ENCODE peak calls at places on chromosomes 6 and 20, in six cellular contexts. Q, Z, X, L, I and E are unnamed samples.

GRCh38 chr6:162875070-162875469 is 147.3 kb downstream of the PACRG start:
- DNase-seq in Q (no peak), X (no peak), I (no peak), Z (no peak), L (no peak), E (no peak)

GRCh38 chr6:151009576-151009975 is 144.1 kb downstream of the MTHFD1L start:
- DNase-seq in X (no peak), L (peak; percentile 74), Q (no peak), Z (no peak), I (no peak), E (no peak)

GRCh38 chr20:61742097-61742805 is 323.4 kb downstream of the TAF4 start:
- DNase-seq in L (no peak), I (no peak), Z (no peak), Q (peak; percentile 11), X (no peak), E (no peak)

GRCh38 chr20:22423190-22423832 is 161.1 kb downstream of the FOXA2 start:
- DNase-seq in Z (no peak), X (no peak), I (no peak), Q (no peak), L (no peak), E (no peak)

GRCh38 chr6:112466378-112467151 is 119.4 kb downstream of the RFPL4B start:
- DNase-seq in I (no peak), L (no peak), Z (peak; percentile 42), Q (no peak), X (no peak), E (peak; percentile 67)

GRCh38 chr6:142913036-142913510 is 31.9 kb downstream of the HIVEP2 start:
- DNase-seq in I (no peak), X (no peak), Q (no peak), Z (no peak), L (no peak), E (no peak)

GRCh38 chr20:25023316-25023715 is 30.8 kb upstream of the APMAP start:
- DNase-seq in Q (no peak), I (no peak), X (no peak), L (no peak), Z (no peak), E (no peak)

GRCh38 chr20:9949563-9949962 is 85.2 kb upstream of the ANKEF1 start:
- DNase-seq in X (no peak), I (no peak), L (no peak), Q (no peak), Z (no peak), E (no peak)

GRCh38 chr6:4973972-4974885 is 29.6 kb downstream of the RPP40 start:
- DNase-seq in L (peak; percentile 81), Q (no peak), Z (no peak), X (no peak), I (peak; percentile 91), E (peak; percentile 8)

GRCh38 chr6:68958327-68958726 is 323.2 kb downstream of the ADGRB3 start:
- DNase-seq in X (no peak), Z (peak; percentile 5), I (no peak), Q (no peak), L (no peak), E (no peak)

GRCh38 chr6:45657243-45657642 is 279.5 kb upstream of the SUPT3H start:
- DNase-seq in L (no peak), Q (no peak), I (no peak), X (no peak), Z (no peak), E (peak; percentile 22)

GRCh38 chr20:39911497-39911896 is 777.5 kb downstream of the MAFB start:
- DNase-seq in Z (no peak), X (no peak), I (no peak), L (no peak), Q (no peak), E (no peak)

GRCh38 chr6:71012871-71013456 is 56.1 kb upstream of the B3GAT2 start:
- DNase-seq in I (no peak), X (peak; percentile 23), Q (no peak), Z (peak; percentile 72), L (no peak), E (peak; percentile 26)

GRCh38 chr6:28543671-28544131 is 18.0 kb downstream of the GPX5 start:
- DNase-seq in Z (no peak), L (peak; percentile 51), Q (no peak), X (no peak), I (no peak), E (no peak)

GRCh38 chr6:25369450-25370086 is 90.4 kb downstream of the CARMIL1 start:
- DNase-seq in Q (no peak), Z (no peak), X (no peak), I (peak; percentile 80), L (peak; percentile 32), E (no peak)

GRCh38 chr6:35391240-35391968 is 49.0 kb downstream of the PPARD start:
- DNase-seq in L (no peak), X (no peak), Q (no peak), I (no peak), Z (peak; percentile 83), E (peak; percentile 94)

GRCh38 chr6:144093236-144093635 is 2.1 kb downstream of the SF3B5 start:
- DNase-seq in X (no peak), Z (no peak), L (no peak), I (no peak), Q (no peak), E (no peak)

GRCh38 chr6:144098993-144099392 is 3.6 kb upstream of the SF3B5 start:
- DNase-seq in X (no peak), Z (no peak), Q (no peak), I (no peak), L (no peak), E (no peak)

GRCh38 chr6:144095134-144096002 is at the start of gene SF3B5:
- DNase-seq in I (peak; percentile 100), L (peak; percentile 100), X (peak; percentile 97), Q (peak; percentile 99), Z (peak; percentile 98), E (peak; percentile 100)

GRCh38 chr6:144093658-144094057 is 1.7 kb downstream of the SF3B5 start:
- DNase-seq in I (no peak), Q (no peak), L (no peak), Z (no peak), X (no peak), E (no peak)

GRCh38 chr6:144094731-144095133 is 641 bp downstream of the SF3B5 start:
- DNase-seq in Q (no peak), Z (no peak), X (no peak), I (no peak), L (no peak), E (no peak)
- TF ChIP-seq CTCF in Q (no peak), Z (no peak), X (no peak), I (no peak), L (no peak), E (no peak)

GRCh38 chr6:121064345-121064744 is 269.9 kb downstream of the TBC1D32 start:
- DNase-seq in Q (no peak), Z (no peak), L (no peak), X (no peak), I (no peak), E (no peak)
- TF ChIP-seq CTCF in Q (no peak), Z (no peak), L (no peak), X (no peak), I (no peak), E (no peak)

GRCh38 chr6:147467463-147467862 is 41.0 kb upstream of the SAMD5 start:
- DNase-seq in Q (no peak), X (no peak), I (no peak), L (no peak), Z (no peak), E (no peak)

GRCh38 chr6:147467891-147468290 is 40.6 kb upstream of the SAMD5 start:
- DNase-seq in Z (no peak), X (no peak), I (no peak), L (no peak), Q (no peak), E (no peak)

GRCh38 chr6:147463651-147464050 is 44.8 kb upstream of the SAMD5 start:
- DNase-seq in L (no peak), I (no peak), Q (no peak), Z (no peak), X (no peak), E (no peak)

DNA sequence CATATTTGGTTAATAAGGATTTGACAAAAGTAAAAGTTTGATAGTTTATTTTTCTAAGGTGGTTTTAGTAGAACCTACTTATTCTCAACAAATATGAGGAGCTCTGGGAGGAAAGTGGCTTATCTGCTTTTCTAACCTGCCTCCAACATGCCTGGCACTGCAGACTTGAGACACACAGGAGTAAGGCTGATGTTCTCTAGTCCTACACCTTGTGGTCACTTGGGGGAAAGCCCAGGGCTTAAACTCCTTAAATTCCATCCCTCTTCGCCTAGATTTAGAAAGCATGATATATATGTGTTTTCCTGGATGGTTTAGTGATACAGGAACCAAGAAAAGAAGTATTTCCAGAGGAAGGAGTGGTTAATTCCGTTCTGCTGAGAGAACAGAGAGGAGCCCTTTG is 39.9 kb upstream of the SAMD5 start:
- DNase-seq in Q (no peak), X (no peak), I (no peak), L (no peak), Z (no peak), E (no peak)
- TF ChIP-seq CTCF in Q (no peak), X (peak; percentile 9), I (no peak), L (peak; percentile 60), Z (no peak), E (no peak)

DNA sequence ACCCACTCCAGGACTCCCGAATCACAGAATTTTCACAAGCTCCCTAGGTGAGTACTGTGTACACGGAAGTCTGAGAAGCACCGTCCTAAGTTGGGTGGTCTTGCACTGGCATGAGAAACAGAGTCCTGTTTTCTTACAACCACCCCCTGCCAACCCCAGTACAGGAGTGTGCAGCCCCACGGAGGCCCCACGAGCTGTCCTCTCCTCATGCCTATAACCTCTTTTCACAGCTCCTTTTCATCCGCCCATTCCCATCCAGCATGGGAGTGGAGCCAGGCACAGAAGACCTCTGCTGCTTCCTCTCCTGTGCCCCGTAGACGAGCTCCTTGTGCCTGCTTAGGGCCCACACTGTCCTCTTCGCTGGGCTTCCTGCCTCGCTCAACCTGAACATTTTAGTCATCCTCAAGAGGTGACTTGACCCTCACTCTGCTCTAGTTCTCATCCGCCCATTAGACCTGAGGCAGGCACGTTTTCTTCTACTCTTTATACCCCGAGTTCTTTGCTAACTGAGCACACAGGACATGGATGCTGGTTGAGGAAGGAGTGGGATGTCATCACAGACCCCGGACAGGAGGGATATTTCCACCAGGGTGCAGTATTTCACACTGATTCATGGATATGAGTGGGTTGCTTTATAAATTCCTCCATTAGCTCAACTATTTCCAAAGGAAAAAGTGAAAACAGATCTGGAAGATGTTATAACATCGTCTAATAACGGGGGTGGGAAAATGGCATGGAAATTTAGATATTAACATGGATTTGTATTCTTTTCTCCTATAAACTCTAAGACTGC is 160.5 kb downstream of the TTLL2 start:
- DNase-seq in Z (peak; percentile 13), Q (no peak), L (no peak), I (no peak), X (no peak), E (no peak)
- TF ChIP-seq CTCF in Z (no peak), Q (no peak), L (peak; percentile 28), I (peak; percentile 28), X (peak; percentile 44), E (no peak)

GRCh38 chr6:167691566-167692312 is 135.0 kb upstream of the AFDN start:
- DNase-seq in L (no peak), Q (no peak), X (no peak), Z (no peak), I (no peak), E (no peak)
- TF ChIP-seq CTCF in L (no peak), Q (no peak), X (no peak), Z (no peak), I (no peak), E (no peak)